ENCODE peak calls at places on chromosomes 7 and 10, in five cellular contexts. Z is brain microvascular endothelial cell; R is fibroblast of the aortic adventitia; X is mesothelial cell of epicardium; A is activated CD8-positive, alpha-beta T cell treated with anti-CD3 and anti-CD28 coated beads for 36 hours. E is an unnamed sample.
A peak's percentile ranks its signal among the peaks of the same experiment; 100 is the strongest.

GRCh38 chr10:84415539-84416244 is 87.3 kb downstream of the CCSER2 start:
- DNase-seq in Z (no peak), R (no peak), X (no peak), A (no peak), E (peak; percentile 79)

GRCh38 chr7:29375641-29376562 is 181.3 kb downstream of the CHN2 start:
- DNase-seq in Z (no peak), R (peak; percentile 7), X (no peak), A (no peak), E (peak; percentile 32)

GRCh38 chr7:104980969-104981670 is 32.9 kb upstream of the KMT2E start:
- DNase-seq in Z (no peak), R (peak; percentile 74), X (no peak), A (no peak), E (peak; percentile 56)

GRCh38 chr7:133060016-133060415 is 21.9 kb downstream of the CHCHD3 start:
- DNase-seq in Z (no peak), R (no peak), X (no peak), A (no peak), E (no peak)

GRCh38 chr10:14953452-14954000 is 370 bp downstream of the DCLRE1C start:
- DNase-seq in Z (peak; percentile 56), R (peak; percentile 68), X (peak; percentile 29), A (no peak), E (no peak)

GRCh38 chr7:5177060-5177459 is 13.0 kb upstream of the WIPI2 start:
- DNase-seq in Z (peak; percentile 78), R (peak; percentile 91), X (no peak), A (no peak), E (peak; percentile 78)

GRCh38 chr10:43839973-43840372 is 191.3 kb upstream of the ZNF32 start:
- DNase-seq in Z (no peak), R (no peak), X (no peak), A (no peak), E (no peak)

GRCh38 chr7:24477807-24478655 is 95.2 kb upstream of the PALS2 start:
- DNase-seq in Z (peak; percentile 90), R (peak; percentile 90), X (no peak), A (no peak), E (peak; percentile 51)

GRCh38 chr10:86693721-86694369 is 25.5 kb downstream of the LDB3 start:
- DNase-seq in Z (peak; percentile 41), R (peak; percentile 70), X (no peak), A (peak; percentile 56), E (peak; percentile 55)

GRCh38 chr10:61318429-61318828 is 134.8 kb downstream of the TMEM26 start:
- DNase-seq in Z (no peak), R (no peak), X (no peak), A (no peak), E (no peak)

GRCh38 chr7:106865130-106866115 is at the start of gene PIK3CG:
- DNase-seq in Z (no peak), R (no peak), X (no peak), A (peak; percentile 27), E (no peak)

GRCh38 chr7:78792006-78792405 is 661.5 kb downstream of the MAGI2 start:
- DNase-seq in Z (no peak), R (no peak), X (no peak), A (no peak), E (no peak)

GRCh38 chr7:6419310-6419773 is 28.4 kb downstream of the DAGLB start:
- DNase-seq in Z (no peak), R (no peak), X (no peak), A (no peak), E (no peak)

GRCh38 chr10:77641788-77642397 is 4.3 kb upstream of the KCNMA1 start:
- DNase-seq in Z (peak; percentile 89), R (peak; percentile 92), X (peak; percentile 46), A (peak; percentile 76), E (peak; percentile 82)

GRCh38 chr7:133491846-133492652 is 239.2 kb downstream of the EXOC4 start:
- DNase-seq in Z (no peak), R (peak; percentile 25), X (no peak), A (no peak), E (peak; percentile 34)

GRCh38 chr10:124025638-124026336 is 67.6 kb downstream of the CHST15 start:
- DNase-seq in Z (no peak), R (peak; percentile 29), X (no peak), A (peak; percentile 21), E (peak; percentile 27)

GRCh38 chr10:45403151-45403550 is 29.1 kb downstream of the ALOX5 start:
- DNase-seq in Z (peak; percentile 5), R (peak; percentile 26), X (no peak), A (no peak), E (peak; percentile 25)

GRCh38 chr10:45404087-45404769 is 30.2 kb downstream of the ALOX5 start:
- DNase-seq in Z (no peak), R (no peak), X (no peak), A (no peak), E (no peak)

GRCh38 chr10:45408421-45409319 is 34.7 kb downstream of the ALOX5 start:
- DNase-seq in Z (no peak), R (no peak), X (no peak), A (no peak), E (no peak)

GRCh38 chr10:45407542-45407941 is 33.5 kb downstream of the ALOX5 start:
- DNase-seq in Z (no peak), R (no peak), X (no peak), A (no peak), E (no peak)

GRCh38 chr10:45404770-45405120 is 30.7 kb downstream of the ALOX5 start:
- DNase-seq in Z (no peak), R (no peak), X (no peak), A (no peak), E (no peak)
- TF ChIP-seq CTCF in Z (no peak), R (no peak), X (no peak), A (no peak), E (no peak)

GRCh38 chr7:45939574-45939973 is 18.5 kb upstream of the IGFBP3 start:
- DNase-seq in Z (no peak), R (no peak), X (no peak), A (no peak), E (no peak)

GRCh38 chr7:45937862-45938261 is 16.8 kb upstream of the IGFBP3 start:
- DNase-seq in Z (no peak), R (no peak), X (no peak), A (no peak), E (no peak)

GRCh38 chr7:45940939-45941338 is 19.9 kb upstream of the IGFBP3 start:
- DNase-seq in Z (no peak), R (no peak), X (no peak), A (no peak), E (no peak)

GRCh38 chr7:45937301-45937700 is 16.2 kb upstream of the IGFBP3 start:
- DNase-seq in Z (no peak), R (no peak), X (no peak), A (no peak), E (no peak)

GRCh38 chr7:45938626-45939302 is 17.7 kb upstream of the IGFBP3 start:
- DNase-seq in Z (no peak), R (no peak), X (no peak), A (no peak), E (no peak)
- TF ChIP-seq CTCF in Z (peak; percentile 43), R (peak; percentile 27), X (no peak), A (no peak), E (no peak)

DNA sequence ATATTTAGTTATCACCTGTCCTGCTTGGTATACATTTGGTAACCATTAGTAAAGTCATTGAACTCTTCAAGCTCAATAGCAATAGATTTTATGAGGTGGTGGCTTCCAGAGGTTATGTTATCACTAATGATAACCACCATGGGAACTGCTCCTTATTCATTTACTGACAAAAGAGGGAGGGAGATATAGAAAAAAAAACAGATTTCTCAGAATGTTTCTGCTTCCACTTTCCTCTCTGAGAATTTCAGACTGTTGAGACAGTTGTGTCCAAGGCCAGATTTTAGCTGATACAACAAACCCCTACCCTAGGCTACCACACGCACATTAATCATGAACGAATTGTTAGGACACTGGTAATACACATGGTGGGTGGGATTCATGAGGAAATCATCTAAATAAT is 154.0 kb upstream of the AOAH start:
- DNase-seq in Z (no peak), R (no peak), X (no peak), A (no peak), E (no peak)
- TF ChIP-seq CTCF in Z (no peak), R (no peak), X (no peak), A (no peak), E (no peak)

GRCh38 chr7:74403521-74404387 is 50.0 kb upstream of the GTF2IRD1 start:
- DNase-seq in Z (no peak), R (no peak), X (no peak), A (no peak), E (no peak)
- TF ChIP-seq CTCF in Z (no peak), R (no peak), X (no peak), A (no peak), E (no peak)

GRCh38 chr10:90589825-90590224 is 268.0 kb downstream of the HTR7 start:
- DNase-seq in Z (no peak), R (no peak), X (no peak), A (no peak), E (no peak)

GRCh38 chr10:90588222-90588621 is 269.6 kb downstream of the HTR7 start:
- DNase-seq in Z (no peak), R (no peak), X (no peak), A (no peak), E (no peak)

GRCh38 chr10:90591629-90592028 is 266.2 kb downstream of the HTR7 start:
- DNase-seq in Z (no peak), R (no peak), X (no peak), A (no peak), E (no peak)

GRCh38 chr10:90587561-90587960 is 270.3 kb downstream of the HTR7 start:
- DNase-seq in Z (no peak), R (no peak), X (no peak), A (no peak), E (no peak)

GRCh38 chr10:90592903-90593302 is 264.9 kb downstream of the HTR7 start:
- DNase-seq in Z (peak; percentile 48), R (peak; percentile 77), X (peak; percentile 34), A (peak; percentile 15), E (peak; percentile 76)
- TF ChIP-seq CTCF in Z (peak; percentile 85), R (peak; percentile 70), X (no peak), A (no peak), E (peak; percentile 62)

DNA sequence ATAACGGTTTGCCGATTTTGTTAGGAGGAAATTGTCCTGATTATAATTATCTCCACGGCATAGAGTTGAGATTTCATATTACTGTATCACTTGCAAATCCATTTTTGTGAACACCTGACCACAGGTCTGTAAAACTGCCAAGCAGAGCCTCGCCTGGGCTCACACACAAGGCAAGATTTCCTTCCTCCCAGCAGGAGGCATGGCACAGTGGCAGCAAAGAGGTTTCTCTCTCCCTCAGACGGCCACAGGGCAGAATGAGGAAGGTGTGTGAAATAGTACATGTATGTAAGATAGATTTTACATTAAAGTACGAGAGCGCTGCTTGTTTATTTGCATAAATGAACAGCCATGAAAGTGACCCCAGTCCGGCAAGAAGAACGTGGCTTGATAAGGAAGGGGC is 130.1 kb downstream of the CELF2 start:
- DNase-seq in Z (no peak), R (no peak), X (no peak), A (peak; percentile 52), E (no peak)
- TF ChIP-seq CTCF in Z (no peak), R (no peak), X (no peak), A (no peak), E (no peak)

DNA sequence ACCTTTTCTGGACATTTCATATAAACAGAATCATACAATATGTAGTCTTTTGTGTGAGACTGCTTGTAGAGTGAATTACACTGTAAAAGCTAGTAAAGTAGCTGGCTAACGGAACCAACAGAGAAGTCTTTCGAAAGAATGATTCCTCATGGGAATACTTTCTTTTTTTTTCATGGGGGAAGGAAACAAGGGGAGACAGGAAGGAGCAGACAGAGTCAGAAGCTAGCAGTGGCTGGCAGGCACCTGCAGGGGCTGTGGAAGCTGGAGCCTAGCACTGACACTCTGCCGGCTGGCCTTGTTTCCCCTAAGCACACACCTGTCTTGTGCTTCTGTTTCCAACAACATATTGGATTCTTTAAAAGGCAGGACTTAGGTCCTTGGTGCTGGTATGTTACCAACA is 24.7 kb downstream of the NOD1 start:
- DNase-seq in Z (no peak), R (peak; percentile 54), X (no peak), A (no peak), E (no peak)
- TF ChIP-seq CTCF in Z (peak; percentile 14), R (no peak), X (no peak), A (no peak), E (no peak)